ENCODE peak calls at places on chromosomes 5 and 9, in nine cellular contexts. G, S, M, N, Y, K, U, I and E are unnamed samples.

GRCh38 chr5:148902478-148902877 is 76.1 kb downstream of the ADRB2 start:
- DNase-seq in G (no peak), S (no peak), M (no peak), N (no peak), Y (no peak), K (no peak), U (no peak), I (no peak), E (no peak)

GRCh38 chr5:132746592-132747063 is 598 bp upstream of the CCNI2 start:
- DNase-seq in G (peak; percentile 59), S (peak; percentile 67), M (peak; percentile 25), N (peak; percentile 66), Y (no peak), K (peak; percentile 66), U (peak; percentile 47), I (no peak), E (no peak)

GRCh38 chr5:150158170-150158949 is 2.7 kb upstream of the PDGFRB start:
- DNase-seq in G (no peak), S (no peak), M (no peak), N (no peak), Y (no peak), K (no peak), U (no peak), I (peak; percentile 66), E (no peak)

GRCh38 chr9:129910628-129911567 is 75.6 kb downstream of the USP20 start:
- DNase-seq in G (peak; percentile 94), S (no peak), M (no peak), N (no peak), Y (no peak), K (peak; percentile 78), U (peak; percentile 97), I (no peak), E (no peak)

GRCh38 chr5:7261049-7261448 is 134.9 kb upstream of the ADCY2 start:
- DNase-seq in G (peak; percentile 39), S (peak; percentile 44), M (no peak), N (no peak), Y (no peak), K (peak; percentile 67), U (peak; percentile 81), I (no peak), E (no peak)

GRCh38 chr5:142892021-142892420 is 121.8 kb downstream of the ARHGAP26 start:
- DNase-seq in G (no peak), S (no peak), M (no peak), N (no peak), Y (no peak), K (no peak), U (no peak), I (no peak), E (no peak)

GRCh38 chr5:81522571-81522970 is 128.6 kb upstream of the ACOT12 start:
- DNase-seq in G (no peak), S (no peak), M (no peak), N (no peak), Y (no peak), K (no peak), U (no peak), I (no peak), E (no peak)

GRCh38 chr5:38994329-38994927 is 79.8 kb downstream of the RICTOR start:
- DNase-seq in G (peak; percentile 84), S (no peak), M (no peak), N (peak; percentile 25), Y (no peak), K (peak; percentile 58), U (peak; percentile 69), I (no peak), E (no peak)

GRCh38 chr5:124661317-124662141 is 84.9 kb downstream of the ZNF608 start:
- DNase-seq in G (peak; percentile 98), S (no peak), M (no peak), N (no peak), Y (no peak), K (peak; percentile 85), U (peak; percentile 92), I (no peak), E (no peak)

GRCh38 chr9:89714316-89714715 is 109.5 kb downstream of the GADD45G start:
- DNase-seq in G (no peak), S (no peak), M (no peak), N (peak; percentile 28), Y (no peak), K (no peak), U (no peak), I (no peak), E (no peak)

GRCh38 chr9:17005085-17005484 is 129.8 kb upstream of the CNTLN start:
- DNase-seq in G (peak; percentile 93), S (no peak), M (no peak), N (peak; percentile 60), Y (no peak), K (peak; percentile 84), U (no peak), I (peak; percentile 25), E (no peak)

GRCh38 chr5:113950186-113950585 is 411.7 kb upstream of the KCNN2 start:
- DNase-seq in G (no peak), S (no peak), M (no peak), N (no peak), Y (no peak), K (no peak), U (peak; percentile 1), I (no peak), E (no peak)

GRCh38 chr5:124596595-124597388 is 149.6 kb downstream of the ZNF608 start:
- DNase-seq in G (peak; percentile 50), S (peak; percentile 6), M (no peak), N (no peak), Y (no peak), K (peak; percentile 64), U (peak; percentile 90), I (no peak), E (no peak)

GRCh38 chr5:103562453-103563157 is at the start of gene NUDT12:
- DNase-seq in G (peak; percentile 70), S (peak; percentile 77), M (peak; percentile 32), N (peak; percentile 59), Y (peak; percentile 69), K (peak; percentile 83), U (peak; percentile 89), I (peak; percentile 69), E (peak; percentile 82)

GRCh38 chr5:115859378-115859777 is 17.6 kb downstream of the AP3S1 start:
- DNase-seq in G (no peak), S (no peak), M (no peak), N (no peak), Y (no peak), K (no peak), U (no peak), I (no peak), E (no peak)

GRCh38 chr5:16508730-16509531 is 43.3 kb upstream of the ZNF622 start:
- DNase-seq in G (peak; percentile 44), S (no peak), M (no peak), N (peak; percentile 38), Y (no peak), K (peak; percentile 68), U (no peak), I (peak; percentile 75), E (no peak)

GRCh38 chr5:93078082-93079038 is 502.7 kb downstream of the NR2F1-AS1 start:
- DNase-seq in G (peak; percentile 65), S (peak; percentile 60), M (no peak), N (peak; percentile 9), Y (peak; percentile 65), K (peak; percentile 74), U (peak; percentile 97), I (peak; percentile 24), E (peak; percentile 54)

GRCh38 chr9:2717385-2717784 is at the start of gene KCNV2:
- DNase-seq in G (no peak), S (no peak), M (no peak), N (no peak), Y (no peak), K (no peak), U (no peak), I (no peak), E (no peak)